ENCODE peak calls at places on chromosomes 1 and 21, in four cellular contexts. F is stimulated activated CD8-positive, alpha-beta memory T cell treated with anti-CD3 and anti-CD28 coated beads, Interleukin-15, amount 100 ng/mL, for 24 hours; M is testis; J is small intestine. G is an unnamed sample.

GRCh38 chr1:201759194-201759814 is 69.7 kb upstream of the IPO9 start:
- DNase-seq in F (no peak), J (no peak), M (no peak), G (no peak)

GRCh38 chr21:29293495-29293894 is 5.2 kb upstream of the BACH1 start:
- DNase-seq in J (no peak), F (no peak), M (no peak), G (no peak)

GRCh38 chr1:183514235-183514634 is 41.9 kb downstream of the SMG7 start:
- DNase-seq in F (no peak), M (no peak), J (no peak), G (no peak)

GRCh38 chr1:46131093-46131492 is 1.3 kb downstream of the PIK3R3 start:
- DNase-seq in J (peak), M (no peak), F (no peak), G (no peak)

GRCh38 chr1:8858888-8859706 is 19.4 kb downstream of the ENO1 start:
- DNase-seq in M (peak), F (no peak), J (peak), G (no peak)

GRCh38 chr21:42427809-42428419 is 24.2 kb downstream of the UBASH3A start:
- DNase-seq in M (no peak), J (no peak), F (no peak), G (no peak)

GRCh38 chr1:16921391-16922185 is at the start of gene CROCC:
- DNase-seq in J (no peak), F (no peak), M (no peak), G (no peak)

GRCh38 chr1:200762089-200762488 is 23.4 kb downstream of the CAMSAP2 start:
- DNase-seq in J (no peak), F (no peak), M (no peak), G (no peak)

GRCh38 chr1:1437904-1438376 is 2.5 kb downstream of the VWA1 start:
- DNase-seq in J (peak), F (no peak), M (no peak), G (no peak)

GRCh38 chr1:154326546-154327465 is 1.5 kb downstream of the ATP8B2 start:
- DNase-seq in J (no peak), M (peak), F (no peak), G (peak)

GRCh38 chr21:39000496-39000895 is 182.8 kb downstream of the PSMG1 start:
- DNase-seq in M (no peak), F (no peak), J (no peak), G (no peak)

GRCh38 chr1:4551706-4552105 is 102.7 kb upstream of the AJAP1 start:
- DNase-seq in F (no peak), J (no peak), M (no peak), G (no peak)

GRCh38 chr21:34878501-34878900 is 170.6 kb downstream of the RUNX1 start:
- DNase-seq in M (no peak), J (peak), F (no peak), G (no peak)

GRCh38 chr1:81443288-81443687 is 357.4 kb upstream of the ADGRL2 start:
- DNase-seq in M (no peak), F (no peak), J (no peak), G (no peak)

GRCh38 chr21:46052703-46053651 is 44.9 kb upstream of the COL6A2 start:
- DNase-seq in F (no peak), M (peak), J (no peak), G (peak)

GRCh38 chr1:26083246-26083645 is 15.8 kb upstream of the TRIM63 start:
- DNase-seq in M (no peak), F (no peak), J (peak), G (no peak)

GRCh38 chr1:22816803-22817202 is 106.2 kb downstream of the EPHB2 start:
- DNase-seq in J (no peak), F (no peak), M (no peak), G (no peak)